ENCODE peak calls at places on chromosomes 5 and 9, in seven cellular contexts. S is IMR-90, J is HCT116, V is H1, W is HepG2, D is K562, B is GM12878. N is an unnamed sample.

GRCh38 chr9:96449844-96450612 is at the start of gene HABP4:
- DNase-seq in B (peak), J (peak), D (peak), V (peak), W (peak), S (peak), N (peak)

GRCh38 chr5:126865299-126865698 is 88.4 kb downstream of the LMNB1 start:
- DNase-seq in J (no peak), S (peak), B (no peak), D (no peak), V (no peak), W (no peak), N (peak)

GRCh38 chr5:154995679-154996078 is 17.9 kb upstream of the KIF4B start:
- DNase-seq in D (no peak), W (no peak), V (no peak), S (no peak), B (no peak), J (no peak), N (peak)

GRCh38 chr9:82665324-82665723 is 397.6 kb downstream of the RASEF start:
- DNase-seq in V (no peak), B (no peak), W (no peak), D (no peak), S (no peak), J (no peak), N (no peak)

GRCh38 chr5:178328826-178329225 is 96.2 kb upstream of the PHYKPL start:
- DNase-seq in V (no peak), S (no peak), J (no peak), D (no peak), W (no peak), B (no peak), N (no peak)

GRCh38 chr9:134967547-134967930 is 49.8 kb upstream of the FCN1 start:
- DNase-seq in D (no peak), W (no peak), S (peak), V (no peak), B (no peak), J (no peak), N (no peak)

GRCh38 chr9:16328349-16328748 is 542.1 kb downstream of the BNC2 start:
- DNase-seq in V (no peak), S (no peak), J (no peak), B (no peak), D (no peak), W (no peak), N (no peak)

GRCh38 chr9:8348756-8349155 is 549.2 kb upstream of the DMAC1 start:
- DNase-seq in B (no peak), D (no peak), J (no peak), V (no peak), S (no peak), W (no peak), N (no peak)

GRCh38 chr9:94767331-94768099 is 41.0 kb downstream of the AOPEP start:
- DNase-seq in V (no peak), J (no peak), W (no peak), B (no peak), D (no peak), S (peak), N (no peak)

GRCh38 chr5:150656191-150657132 is 4.6 kb upstream of the MYOZ3 start:
- DNase-seq in J (no peak), S (no peak), W (peak), D (peak), V (no peak), B (peak), N (peak)

GRCh38 chr9:110659891-110660541 is 8.6 kb upstream of the MUSK start:
- DNase-seq in D (no peak), W (no peak), S (peak), V (no peak), J (no peak), B (no peak), N (peak)

GRCh38 chr9:104921067-104921741 is 6.8 kb downstream of the ABCA1 start:
- DNase-seq in W (no peak), B (no peak), D (no peak), S (no peak), J (no peak), V (no peak), N (no peak)

GRCh38 chr5:173954671-173955605 is 34.0 kb upstream of the C5orf47 start:
- DNase-seq in S (peak), B (no peak), W (no peak), V (no peak), J (no peak), D (no peak), N (no peak)
- TF ChIP-seq POLR2A in S (no peak), B (no peak), W (no peak), V (no peak), J (no peak), D (no peak), N (no peak)

GRCh38 chr9:34377402-34377741 is 674 bp upstream of the MYORG start:
- DNase-seq in V (no peak), S (no peak), W (no peak), B (no peak), D (peak), J (no peak), N (no peak)
- H3K4me3 ChIP-seq in V (peak), S (peak), W (peak), B (peak), D (peak), J (peak), N (peak)

GRCh38 chr5:42812620-42813019 is 928 bp upstream of the SELENOP start:
- DNase-seq in D (no peak), B (no peak), W (no peak), V (no peak), J (no peak), S (no peak), N (no peak)
- H2AFZ ChIP-seq in D (peak), B (no peak), W (no peak), V (no peak), J (peak), S (no peak), N (no peak)

DNA sequence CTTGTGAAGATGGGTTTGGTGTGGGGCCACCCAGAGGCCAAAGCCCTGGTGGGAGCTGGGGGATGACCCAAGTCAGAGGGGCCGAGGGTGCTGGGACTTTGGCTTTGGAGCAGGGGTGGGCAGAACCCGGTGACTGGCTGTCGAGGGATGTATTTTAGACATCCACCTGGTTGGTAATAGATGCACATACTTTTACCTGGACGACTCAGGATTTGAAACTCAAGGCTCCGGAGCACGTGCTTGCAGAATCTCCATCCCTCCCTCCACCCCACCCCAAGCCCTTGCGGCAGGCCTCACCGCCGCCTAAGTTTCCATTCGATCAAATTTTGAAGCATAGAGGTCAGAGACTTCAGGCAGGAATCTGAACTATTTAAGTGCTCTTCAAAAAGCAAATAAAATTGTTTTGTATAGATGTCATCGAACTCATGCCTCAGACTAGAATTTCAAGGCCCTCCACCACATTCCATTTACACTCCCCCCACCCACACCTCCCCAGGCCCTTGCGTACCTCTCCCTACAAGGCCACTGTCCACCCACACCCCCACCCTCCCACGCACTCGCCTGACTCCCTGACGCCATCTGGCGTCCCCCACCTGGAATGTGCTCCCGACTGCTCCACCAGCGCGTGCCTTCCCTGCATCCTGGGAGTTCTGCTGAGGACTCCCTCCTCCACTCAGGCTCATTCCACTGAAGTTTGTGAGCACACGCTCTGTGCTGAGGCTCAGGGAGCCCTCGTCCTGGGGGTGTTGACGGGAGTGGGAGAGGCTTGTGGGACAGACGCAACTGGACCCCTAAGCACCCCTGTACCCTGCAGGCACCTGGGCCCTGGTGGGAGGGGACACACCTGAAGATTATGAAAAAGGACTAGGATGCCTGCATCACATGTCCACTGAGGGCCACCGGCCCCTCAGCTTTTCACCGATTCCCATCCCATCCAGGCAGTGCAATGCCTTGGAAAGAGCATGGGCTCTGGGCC is 56.4 kb upstream of the RPL26L1 start:
- DNase-seq in B (no peak), D (peak), S (peak), W (peak), J (peak), V (no peak), N (peak)
- TF ChIP-seq POLR2A in B (no peak), D (no peak), S (no peak), W (no peak), J (no peak), V (no peak), N (no peak)

GRCh38 chr5:73815631-73816030 is 189.6 kb downstream of the ARHGEF28 start:
- DNase-seq in W (no peak), J (no peak), S (peak), D (no peak), V (no peak), B (no peak), N (no peak)

GRCh38 chr5:73812962-73813588 is 187.1 kb downstream of the ARHGEF28 start:
- DNase-seq in S (no peak), D (no peak), V (no peak), B (no peak), W (peak), J (no peak), N (no peak)

GRCh38 chr5:73812457-73812856 is 186.5 kb downstream of the ARHGEF28 start:
- DNase-seq in D (no peak), S (no peak), B (no peak), V (no peak), W (no peak), J (no peak), N (no peak)

GRCh38 chr5:73816656-73817420 is 190.8 kb downstream of the ARHGEF28 start:
- DNase-seq in V (no peak), W (no peak), B (no peak), S (peak), J (no peak), D (no peak), N (no peak)

DNA sequence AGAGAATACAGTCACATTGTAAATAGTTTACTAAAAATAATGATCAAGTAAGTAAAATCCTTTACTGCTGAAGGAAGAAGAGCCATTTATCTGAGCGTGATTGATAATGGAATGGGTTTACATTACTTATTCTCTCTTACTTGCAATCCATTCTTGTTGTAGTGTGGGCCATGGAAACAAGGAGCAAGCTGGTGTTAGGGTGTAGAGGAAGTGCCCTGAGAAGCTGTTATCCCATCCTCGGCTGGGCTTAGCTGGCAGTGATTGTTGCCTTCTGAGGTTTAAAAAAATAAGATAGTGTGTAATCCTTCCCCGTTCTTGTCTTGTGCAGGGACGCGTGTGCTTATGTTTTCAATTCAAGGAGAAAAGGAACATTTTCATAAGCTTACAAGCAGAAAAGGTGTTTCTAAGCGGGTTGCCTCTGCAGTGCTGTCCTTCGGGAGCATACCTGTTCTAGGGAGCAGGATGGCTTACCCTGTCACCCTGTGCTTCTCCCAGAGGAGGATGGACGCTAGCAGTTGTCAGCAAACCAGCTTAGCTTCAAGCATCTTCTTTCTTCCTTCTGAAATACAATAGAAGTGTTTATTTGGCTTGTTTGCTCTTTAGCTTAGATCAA is 188.3 kb downstream of the ARHGEF28 start:
- DNase-seq in V (no peak), D (no peak), J (no peak), W (no peak), S (no peak), B (no peak), N (no peak)
- H3K4me3 ChIP-seq in V (no peak), D (no peak), J (no peak), W (peak), S (no peak), B (no peak), N (no peak)

DNA sequence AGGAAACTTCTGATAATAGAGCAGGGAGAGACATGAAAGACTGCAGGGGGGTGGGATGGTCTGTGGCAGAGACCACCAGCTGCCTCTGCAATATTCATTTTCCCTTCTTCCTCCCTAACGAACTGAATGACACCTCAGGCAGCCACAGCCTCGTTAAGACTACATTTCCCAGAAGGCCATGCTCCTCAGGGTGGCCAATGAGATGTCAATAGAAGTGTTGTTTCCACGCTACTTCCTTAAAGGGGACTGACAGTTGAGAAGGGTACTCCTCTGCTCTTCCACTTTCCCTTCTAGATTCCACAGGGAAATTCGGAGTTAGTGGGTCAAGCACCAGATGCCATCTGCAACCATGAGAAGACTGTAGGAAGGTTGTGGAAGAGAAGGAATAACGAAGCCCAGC is 52.0 kb upstream of the DAPK1 start:
- DNase-seq in B (peak), S (peak), J (peak), D (peak), W (no peak), V (no peak), N (peak)
- H2AFZ ChIP-seq in B (peak), S (no peak), J (peak), D (peak), W (no peak), V (peak), N (peak)